ENCODE peak calls at places on chromosomes 4 and X, in eight cellular contexts. V, J, Y, T, M, O, P and L are unnamed samples.
A peak's percentile ranks its signal among the peaks of the same experiment; 100 is the strongest.

GRCh38 chr4:108118505-108118904 is 50.2 kb downstream of the LEF1 start:
- DNase-seq in Y (no peak), T (no peak), P (no peak), V (no peak), J (no peak), O (no peak), M (no peak), L (no peak)

GRCh38 chr4:184550476-184550875 is 76.1 kb upstream of the IRF2 start:
- DNase-seq in V (no peak), P (no peak), M (no peak), Y (no peak), T (no peak), J (no peak), O (no peak), L (no peak)

GRCh38 chr4:89296871-89297270 is 10.7 kb downstream of the GPRIN3 start:
- DNase-seq in J (no peak), O (no peak), M (no peak), P (no peak), Y (no peak), T (no peak), V (no peak), L (no peak)

GRCh38 chr4:579543-580175 is 3.6 kb upstream of the TMEM271 start:
- DNase-seq in O (no peak), M (no peak), Y (no peak), T (no peak), V (no peak), P (no peak), J (no peak), L (no peak)

GRCh38 chrX:72351606-72352338 is 46.1 kb upstream of the CITED1 start:
- DNase-seq in V (no peak), P (no peak), O (no peak), J (peak; percentile 9), M (no peak), Y (no peak), T (no peak), L (no peak)

GRCh38 chrX:9842541-9842940 is 56.3 kb downstream of the SHROOM2 start:
- DNase-seq in Y (peak; percentile 52), T (no peak), V (no peak), J (no peak), M (no peak), O (no peak), P (peak; percentile 69), L (no peak)

GRCh38 chrX:11445540-11445939 is 152.3 kb downstream of the AMELX start:
- DNase-seq in O (no peak), V (no peak), Y (no peak), P (no peak), T (no peak), J (no peak), M (no peak), L (no peak)

GRCh38 chrX:20973038-20973437 is 401.2 kb upstream of the CNKSR2 start:
- DNase-seq in J (no peak), Y (no peak), M (no peak), O (no peak), P (no peak), V (no peak), T (no peak), L (no peak)

GRCh38 chr4:6402566-6403399 is 69.6 kb downstream of the PPP2R2C start:
- DNase-seq in O (no peak), J (no peak), Y (no peak), M (no peak), P (peak; percentile 82), T (no peak), V (no peak), L (no peak)

GRCh38 chrX:12895856-12896255 is 10.6 kb upstream of the TLR8 start:
- DNase-seq in V (no peak), P (no peak), T (no peak), M (no peak), J (peak; percentile 20), O (no peak), Y (no peak), L (no peak)

GRCh38 chr4:130985371-130985770 is 1889.4 kb downstream of the C4orf33 start:
- DNase-seq in Y (no peak), V (no peak), J (no peak), T (no peak), M (no peak), P (no peak), O (no peak), L (no peak)

GRCh38 chr4:89994176-89994873 is 99.7 kb downstream of the MMRN1 start:
- DNase-seq in J (no peak), M (no peak), O (no peak), Y (no peak), T (no peak), P (no peak), V (no peak), L (no peak)

GRCh38 chr4:122921300-122921699 is 1.1 kb downstream of the NUDT6 start:
- DNase-seq in J (no peak), Y (no peak), O (no peak), P (no peak), V (no peak), M (no peak), T (no peak), L (no peak)

GRCh38 chr4:14916554-14917304 is 85.6 kb upstream of the CPEB2 start:
- DNase-seq in J (peak; percentile 83), O (no peak), T (no peak), V (no peak), Y (no peak), M (no peak), P (peak; percentile 56), L (no peak)

GRCh38 chr4:54800831-54801530 is 143.2 kb downstream of the KIT start:
- DNase-seq in T (no peak), P (no peak), O (no peak), M (no peak), V (peak; percentile 75), Y (no peak), J (no peak), L (no peak)

GRCh38 chr4:22736912-22737311 is 44.2 kb downstream of the GBA3 start:
- DNase-seq in J (no peak), T (no peak), M (no peak), Y (no peak), V (no peak), O (no peak), P (no peak), L (no peak)

GRCh38 chr4:6984611-6985115 is 58.5 kb upstream of the TADA2B start:
- DNase-seq in O (no peak), M (no peak), P (no peak), T (no peak), Y (no peak), J (no peak), V (no peak), L (no peak)

GRCh38 chr4:8900588-8900987 is 28.9 kb upstream of the HMX1 start:
- DNase-seq in M (no peak), J (no peak), O (no peak), P (no peak), Y (no peak), T (no peak), V (no peak), L (no peak)

GRCh38 chr4:152283806-152284470 is 252.0 kb downstream of the FBXW7 start:
- DNase-seq in P (no peak), T (no peak), Y (no peak), M (no peak), J (peak; percentile 50), V (no peak), O (no peak), L (no peak)

DNA sequence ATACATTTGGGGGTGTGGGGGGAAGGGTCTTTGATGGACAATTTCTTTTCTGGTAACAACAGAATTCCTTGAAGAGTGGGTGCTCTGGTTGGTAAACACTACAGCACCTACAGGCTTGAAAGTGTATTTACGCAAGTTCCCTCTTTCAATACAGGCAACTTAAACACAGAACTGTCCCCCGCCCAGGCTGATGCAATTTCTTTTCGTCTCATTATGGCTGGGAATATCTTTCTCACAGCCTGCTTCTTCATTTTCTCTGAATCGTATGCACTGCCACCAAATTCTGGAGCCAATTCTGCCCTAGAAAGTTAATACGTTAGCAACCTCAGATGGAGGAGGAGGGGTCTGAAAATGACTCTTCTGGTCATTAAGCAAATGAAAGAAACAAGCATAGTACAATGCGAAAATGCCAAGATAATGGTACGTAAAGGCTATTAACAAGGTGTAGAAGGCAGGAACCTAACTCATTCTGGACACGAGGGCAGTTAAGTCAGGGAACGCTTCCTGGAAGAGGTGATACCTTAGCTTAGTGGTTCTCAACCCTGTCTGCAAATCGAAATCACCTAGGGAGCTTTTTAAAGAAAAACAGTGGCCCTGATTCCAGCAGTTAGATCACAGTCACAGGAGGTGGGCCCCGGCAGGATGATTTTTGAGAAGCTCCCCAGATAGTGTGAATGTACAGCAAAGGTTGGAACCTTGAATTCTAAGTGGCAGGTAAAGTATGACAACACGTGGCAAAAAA is 1.0 kb downstream of the AGA start:
- DNase-seq in J (peak; percentile 26), V (no peak), O (no peak), Y (peak; percentile 22), T (no peak), M (no peak), P (peak; percentile 61), L (peak; percentile 11)
- TF ChIP-seq CTCF in J (no peak), V (peak; percentile 14), O (peak; percentile 38), Y (no peak), T (no peak), M (peak; percentile 25), P (peak; percentile 49), L (no peak)

GRCh38 chrX:46587753-46588171 is 14.2 kb downstream of the CHST7 start:
- DNase-seq in Y (no peak), P (peak; percentile 57), M (no peak), O (no peak), V (no peak), T (no peak), J (peak; percentile 30), L (no peak)

GRCh38 chrX:46589977-46590723 is 16.6 kb downstream of the CHST7 start:
- DNase-seq in M (no peak), Y (no peak), O (no peak), J (peak; percentile 57), T (no peak), P (no peak), V (no peak), L (no peak)

GRCh38 chrX:46588263-46588662 is 14.7 kb downstream of the CHST7 start:
- DNase-seq in O (peak; percentile 26), Y (no peak), J (peak; percentile 70), T (peak; percentile 8), V (no peak), P (peak; percentile 60), M (no peak), L (no peak)

GRCh38 chrX:46582964-46583363 is 9.4 kb downstream of the CHST7 start:
- DNase-seq in T (no peak), P (no peak), Y (no peak), V (no peak), O (no peak), M (no peak), J (peak; percentile 91), L (no peak)

GRCh38 chrX:46587158-46587557 is 13.6 kb downstream of the CHST7 start:
- DNase-seq in M (no peak), J (peak; percentile 52), O (no peak), Y (no peak), T (no peak), V (no peak), P (no peak), L (no peak)
- H3K27ac ChIP-seq in M (peak overlapping the region; percentile 14), J (peak overlapping the region; percentile 81), O (no peak overlapping the region), Y (no peak overlapping the region), T (no peak overlapping the region), V (no peak overlapping the region), P (no peak overlapping the region), L (no peak overlapping the region)

GRCh38 chr4:87505862-87506261 is 23.3 kb downstream of the SPARCL1 start:
- DNase-seq in P (peak; percentile 63), J (no peak), M (no peak), V (no peak), O (no peak), T (no peak), Y (no peak), L (no peak)
- TF ChIP-seq CTCF in P (peak; percentile 65), J (no peak), M (no peak), V (peak; percentile 12), O (no peak), T (no peak), Y (no peak), L (no peak)

GRCh38 chrX:39336709-39337294 is 535.5 kb downstream of the MID1IP1 start:
- DNase-seq in V (peak; percentile 4), M (no peak), P (no peak), O (no peak), T (no peak), Y (no peak), J (no peak), L (no peak)
- H3K27ac ChIP-seq in V (no peak overlapping the region), M (no peak overlapping the region), P (no peak overlapping the region), O (no peak overlapping the region), T (no peak overlapping the region), Y (no peak overlapping the region), J (no peak overlapping the region), L (no peak overlapping the region)